ENCODE peak calls at places on chromosomes 16 and 17, in eight cellular contexts. B is heart left ventricle, E is tibial nerve, Q is coronary artery, Z is fibroblast of lung, J is AG04450, A is stomach, M is astrocyte of the spinal cord. R is an unnamed sample.
A peak's percentile ranks its signal among the peaks of the same experiment; 100 is the strongest.

GRCh38 chr16:88988980-88989791 is 12.2 kb upstream of the CBFA2T3 start:
- DNase-seq in A (no peak), B (no peak), Q (no peak), J (no peak), Z (no peak), E (no peak), M (no peak), R (no peak)

GRCh38 chr16:55403464-55403863 is 75.5 kb upstream of the MMP2 start:
- DNase-seq in B (no peak), A (no peak), E (no peak), Z (no peak), M (no peak), Q (no peak), J (no peak), R (no peak)

GRCh38 chr17:42843358-42843934 is 934 bp upstream of the AOC2 start:
- DNase-seq in A (no peak), M (peak; percentile 69), Q (no peak), E (peak; percentile 43), J (peak; percentile 48), B (no peak), Z (peak; percentile 54), R (no peak)

GRCh38 chr17:69525920-69526841 is 111.7 kb downstream of the MAP2K6 start:
- DNase-seq in M (peak; percentile 78), B (no peak), E (peak; percentile 57), J (peak; percentile 41), Q (no peak), Z (peak; percentile 48), A (peak; percentile 37), R (peak; percentile 31)

GRCh38 chr16:16048904-16049582 is 99.6 kb downstream of the ABCC1 start:
- DNase-seq in Q (no peak), Z (no peak), E (no peak), M (no peak), B (peak; percentile 73), A (no peak), J (no peak), R (no peak)

GRCh38 chr16:51310159-51310558 is 159.1 kb upstream of the SALL1 start:
- DNase-seq in M (no peak), Z (no peak), E (no peak), Q (no peak), J (no peak), B (no peak), A (no peak), R (no peak)

GRCh38 chr17:44439168-44439567 is 49.7 kb upstream of the ITGA2B start:
- DNase-seq in A (no peak), M (no peak), B (no peak), Z (no peak), J (no peak), Q (no peak), E (no peak), R (no peak)

GRCh38 chr17:40530531-40530987 is 29.1 kb upstream of the TNS4 start:
- DNase-seq in E (no peak), B (peak; percentile 9), M (no peak), Z (no peak), A (no peak), J (no peak), Q (peak; percentile 72), R (no peak)

GRCh38 chr16:53829186-53829747 is 125.3 kb downstream of the FTO start:
- DNase-seq in M (peak; percentile 17), Q (no peak), J (peak; percentile 26), E (no peak), Z (peak; percentile 77), B (no peak), A (no peak), R (no peak)

GRCh38 chr16:17515421-17516210 is 44.9 kb upstream of the XYLT1 start:
- DNase-seq in J (no peak), M (peak; percentile 89), B (no peak), E (no peak), Q (no peak), Z (peak; percentile 100), A (no peak), R (no peak)

GRCh38 chr17:8162232-8162996 is at the start of gene VAMP2:
- DNase-seq in J (no peak), E (peak; percentile 68), M (peak; percentile 48), Q (peak; percentile 83), A (peak; percentile 86), Z (peak; percentile 52), B (peak; percentile 81), R (no peak)

GRCh38 chr17:8150194-8151119 is 1.7 kb downstream of the PER1 start:
- DNase-seq in J (no peak), Q (peak; percentile 83), M (no peak), E (peak; percentile 14), A (no peak), Z (no peak), B (no peak), R (no peak)

GRCh38 chr16:53714080-53715050 is 10.4 kb downstream of the FTO start:
- DNase-seq in Q (no peak), B (no peak), M (peak; percentile 18), Z (no peak), J (no peak), A (no peak), E (no peak), R (no peak)

GRCh38 chr16:11389631-11390565 is 44.6 kb downstream of the RMI2 start:
- DNase-seq in Z (no peak), J (no peak), A (no peak), B (no peak), M (no peak), E (no peak), Q (no peak), R (no peak)

GRCh38 chr17:38538906-38539305 is 66.8 kb downstream of the SRCIN1 start:
- DNase-seq in Q (no peak), E (no peak), M (no peak), J (no peak), Z (no peak), A (peak; percentile 55), B (no peak), R (no peak)

GRCh38 chr17:68613739-68614298 is 12.7 kb upstream of the FAM20A start:
- DNase-seq in Z (no peak), M (peak; percentile 5), Q (no peak), E (peak; percentile 86), J (no peak), B (no peak), A (no peak), R (peak; percentile 19)

DNA sequence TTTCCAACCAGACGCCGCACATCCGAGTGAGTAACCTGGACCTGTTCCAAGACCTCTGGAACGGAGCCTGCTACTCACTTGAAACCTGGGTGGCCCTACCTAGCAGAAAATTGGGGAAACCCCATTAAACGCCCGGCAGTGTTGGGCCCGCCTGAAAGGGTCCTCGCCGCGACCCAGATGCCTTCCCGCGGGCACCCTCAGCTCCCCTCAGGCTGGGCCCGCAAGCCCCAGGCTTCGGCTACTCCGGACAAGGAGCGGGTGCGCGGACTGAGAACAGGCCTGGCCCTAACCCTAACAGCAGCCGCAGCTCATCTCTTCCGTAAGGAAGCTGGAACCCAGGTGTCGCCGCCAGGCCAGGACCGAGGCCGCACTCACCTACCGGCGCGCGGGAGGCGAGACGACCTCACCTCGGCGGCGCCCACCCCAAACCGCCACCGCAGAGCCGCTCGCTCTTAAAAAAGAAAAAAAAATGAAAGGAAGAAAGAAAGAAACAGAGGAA is 344 bp downstream of the PSME3IP1 start:
- DNase-seq in J (no peak), Q (peak; percentile 82), M (peak; percentile 61), B (peak; percentile 58), Z (peak; percentile 66), A (peak; percentile 53), E (peak; percentile 64), R (no peak)
- TF ChIP-seq CTCF in J (no peak), Q (no peak), M (no peak), B (no peak), Z (no peak), A (no peak), E (no peak), R (no peak)

GRCh38 chr16:87636741-87637140 is 34.4 kb downstream of the JPH3 start:
- DNase-seq in M (no peak), A (no peak), B (no peak), Z (no peak), E (no peak), J (no peak), Q (no peak), R (no peak)

GRCh38 chr16:87636050-87636684 is 33.9 kb downstream of the JPH3 start:
- DNase-seq in Q (no peak), A (peak; percentile 80), B (peak; percentile 84), E (peak; percentile 78), Z (peak; percentile 61), J (peak; percentile 26), M (peak; percentile 53), R (no peak)

GRCh38 chr16:87634411-87634810 is 32.1 kb downstream of the JPH3 start:
- DNase-seq in Q (no peak), M (no peak), B (no peak), J (no peak), Z (no peak), E (no peak), A (no peak), R (no peak)

GRCh38 chr16:87637357-87637756 is 35.0 kb downstream of the JPH3 start:
- DNase-seq in M (no peak), J (no peak), E (no peak), A (no peak), B (no peak), Q (no peak), Z (no peak), R (no peak)

DNA sequence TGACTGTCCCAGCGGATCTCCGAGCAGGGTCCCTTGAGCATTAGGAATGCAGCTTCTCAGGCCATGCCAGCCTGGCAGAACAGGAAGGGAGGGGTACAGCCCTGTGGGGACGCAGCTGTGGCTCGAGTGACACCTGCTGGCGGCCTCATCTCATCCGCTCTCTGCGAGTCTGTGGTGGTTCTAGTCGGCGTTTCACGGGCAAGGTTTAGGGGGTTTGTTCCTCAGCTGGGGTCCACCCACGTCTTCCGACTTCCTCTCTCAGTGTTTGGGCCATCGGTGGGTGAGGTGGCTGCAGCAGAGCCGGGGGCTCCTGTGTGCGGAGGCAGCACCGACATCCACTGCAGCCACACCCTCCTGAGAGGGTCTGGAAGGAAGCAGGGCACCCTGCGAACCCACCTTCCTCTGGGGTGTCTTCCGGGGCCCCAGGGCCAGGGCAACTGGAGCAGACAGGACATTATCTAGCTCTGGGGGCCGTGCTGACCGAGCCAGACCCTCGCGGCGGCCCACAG is 33.3 kb downstream of the JPH3 start:
- DNase-seq in Z (peak; percentile 18), B (peak; percentile 52), A (peak; percentile 59), E (peak; percentile 7), J (no peak), M (peak; percentile 14), Q (no peak), R (no peak)
- H3K4me3 ChIP-seq in Z (no peak overlapping the region), B (peak overlapping the region; percentile 37), A (peak overlapping the region; percentile 39), E (peak overlapping the region; percentile 14), J (no peak overlapping the region), M (no peak overlapping the region), Q (peak overlapping the region; percentile 53), R (no peak overlapping the region)

GRCh38 chr17:34024303-34025178 is 230.5 kb upstream of the CCL2 start:
- DNase-seq in B (no peak), M (no peak), Q (no peak), A (no peak), Z (no peak), E (no peak), J (no peak), R (no peak)

DNA sequence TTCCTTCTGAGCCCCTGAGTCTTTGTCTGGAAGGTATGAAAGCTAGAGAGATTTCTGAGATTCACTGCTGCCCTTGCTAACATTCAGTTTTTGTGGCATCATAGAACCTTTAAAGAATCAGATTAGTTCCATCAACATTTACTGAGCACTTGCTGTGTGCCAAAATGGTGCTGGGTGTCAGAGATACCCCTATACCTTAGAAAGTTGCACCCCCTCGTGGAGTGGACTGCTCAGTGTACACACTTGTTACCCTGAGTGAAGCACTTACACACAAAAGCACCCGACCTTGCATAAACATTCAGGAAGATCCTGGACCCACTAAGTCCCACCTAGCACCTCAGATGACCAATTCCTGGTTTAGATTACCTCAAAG is 229.9 kb upstream of the CCL2 start:
- DNase-seq in B (no peak), J (no peak), Z (no peak), M (no peak), E (no peak), A (peak; percentile 29), Q (no peak), R (no peak)
- TF ChIP-seq CTCF in B (no peak), J (no peak), Z (no peak), M (no peak), E (no peak), A (no peak), Q (no peak), R (peak; percentile 29)

GRCh38 chr16:4115209-4115940 is 867 bp downstream of the ADCY9 start:
- DNase-seq in J (peak; percentile 52), E (no peak), M (peak; percentile 59), A (peak; percentile 54), Z (peak; percentile 78), B (peak; percentile 59), Q (peak; percentile 75), R (no peak)
- H3K4me3 ChIP-seq in J (peak overlapping the region; percentile 68), E (peak overlapping the region; percentile 78), M (peak overlapping the region; percentile 53), A (peak overlapping the region; percentile 78), Z (peak overlapping the region; percentile 52), B (peak overlapping the region; percentile 92), Q (peak overlapping the region; percentile 93), R (peak overlapping the region; percentile 19)